ENCODE peak calls at places on chromosomes 12 and 14, in six cellular contexts. U, L, J, H, A and C are unnamed samples.
A peak's percentile ranks its signal among the peaks of the same experiment; 100 is the strongest.

GRCh38 chr12:65630555-65630954 is 193.7 kb upstream of the HMGA2 start:
- DNase-seq in U (no peak), L (no peak), J (peak; percentile 23), H (no peak), A (no peak), C (no peak)

GRCh38 chr14:56816575-56817391 is 6.5 kb upstream of the OTX2 start:
- DNase-seq in U (no peak), L (no peak), J (no peak), H (no peak), A (no peak), C (no peak)

GRCh38 chr12:124919646-124920352 is 5.3 kb upstream of the UBC start:
- DNase-seq in U (no peak), L (no peak), J (no peak), H (peak; percentile 47), A (no peak), C (no peak)

GRCh38 chr12:96193725-96194571 is at the start of gene ELK3:
- DNase-seq in U (peak; percentile 77), L (peak; percentile 46), J (peak; percentile 50), H (peak; percentile 58), A (peak; percentile 57), C (no peak)

GRCh38 chr14:100106661-100107112 is 41.5 kb downstream of the EVL start:
- DNase-seq in U (no peak), L (no peak), J (no peak), H (no peak), A (peak; percentile 20), C (peak; percentile 19)

GRCh38 chr12:6361834-6362233 is 13.5 kb downstream of the SCNN1A start:
- DNase-seq in U (no peak), L (no peak), J (no peak), H (peak; percentile 43), A (peak; percentile 63), C (no peak)

GRCh38 chr12:93325855-93326254 is 51.9 kb upstream of the NUDT4 start:
- DNase-seq in U (no peak), L (no peak), J (no peak), H (no peak), A (no peak), C (no peak)

GRCh38 chr12:13536219-13536910 is 339.8 kb downstream of the EMP1 start:
- DNase-seq in U (no peak), L (no peak), J (no peak), H (no peak), A (no peak), C (no peak)

GRCh38 chr12:10119072-10119471 is 10.9 kb downstream of the CLEC7A start:
- DNase-seq in U (no peak), L (no peak), J (no peak), H (no peak), A (no peak), C (no peak)

GRCh38 chr12:44876554-44877275 is 600 bp upstream of the NELL2 start:
- DNase-seq in U (peak; percentile 23), L (no peak), J (peak; percentile 70), H (peak; percentile 16), A (no peak), C (no peak)

GRCh38 chr14:63499701-63500250 is 43.4 kb downstream of the PPP2R5E start:
- DNase-seq in U (no peak), L (no peak), J (no peak), H (peak; percentile 24), A (peak; percentile 55), C (no peak)

GRCh38 chr14:64500088-64500487 is 3.5 kb downstream of the ZBTB25 start:
- DNase-seq in U (no peak), L (no peak), J (no peak), H (no peak), A (no peak), C (no peak)

GRCh38 chr14:85444685-85445084 is 85.3 kb upstream of the FLRT2 start:
- DNase-seq in U (no peak), L (no peak), J (no peak), H (no peak), A (no peak), C (no peak)

GRCh38 chr14:54450535-54450934 is 9.4 kb upstream of the CNIH1 start:
- DNase-seq in U (no peak), L (no peak), J (no peak), H (peak; percentile 35), A (no peak), C (no peak)

GRCh38 chr12:119410396-119410795 is 75.9 kb downstream of the CCDC60 start:
- DNase-seq in U (no peak), L (no peak), J (peak; percentile 28), H (no peak), A (no peak), C (no peak)

GRCh38 chr12:57609091-57609780 is 2.0 kb upstream of the ARHGEF25 start:
- DNase-seq in U (peak; percentile 45), L (no peak), J (no peak), H (no peak), A (no peak), C (no peak)

GRCh38 chr14:37081220-37081619 is 91.2 kb downstream of the SLC25A21 start:
- DNase-seq in U (no peak), L (no peak), J (no peak), H (no peak), A (no peak), C (no peak)

GRCh38 chr14:75562048-75562447 is 16.4 kb upstream of the FLVCR2 start:
- DNase-seq in U (no peak), L (no peak), J (no peak), H (peak; percentile 62), A (no peak), C (no peak)

GRCh38 chr12:48968004-48968403 is 3.5 kb downstream of the WNT10B start:
- DNase-seq in U (no peak), L (no peak), J (no peak), H (no peak), A (no peak), C (no peak)

GRCh38 chr12:44817687-44818086 is 58.4 kb downstream of the NELL2 start:
- DNase-seq in U (no peak), L (no peak), J (no peak), H (no peak), A (no peak), C (no peak)

GRCh38 chr12:34301251-34302130 is 279.2 kb downstream of the ALG10 start:
- DNase-seq in U (no peak), L (no peak), J (no peak), H (no peak), A (no peak), C (no peak)

GRCh38 chr14:53942970-53943750 is 13.5 kb downstream of the BMP4 start:
- DNase-seq in U (no peak), L (no peak), J (peak; percentile 40), H (no peak), A (no peak), C (no peak)

GRCh38 chr14:58755026-58755929 is 117.5 kb downstream of the DACT1 start:
- DNase-seq in U (no peak), L (peak; percentile 25), J (no peak), H (no peak), A (no peak), C (no peak)

GRCh38 chr12:38389581-38389980 is 73.0 kb downstream of the ALG10B start:
- DNase-seq in U (no peak), L (no peak), J (no peak), H (no peak), A (no peak), C (no peak)

GRCh38 chr12:124758266-124759200 is 105.1 kb downstream of the SCARB1 start:
- DNase-seq in U (no peak), L (no peak), J (no peak), H (no peak), A (no peak), C (no peak)

GRCh38 chr12:119749666-119750065 is 81.7 kb downstream of the PRKAB1 start:
- DNase-seq in U (no peak), L (no peak), J (no peak), H (no peak), A (no peak), C (no peak)

GRCh38 chr12:104493504-104493903 is 36.8 kb downstream of the CHST11 start:
- DNase-seq in U (no peak), L (no peak), J (no peak), H (no peak), A (no peak), C (no peak)

GRCh38 chr12:125081427-125081826 is 16.2 kb downstream of the AACS start:
- DNase-seq in U (no peak), L (no peak), J (no peak), H (no peak), A (no peak), C (no peak)

GRCh38 chr14:103679351-103679750 is 35.9 kb downstream of the XRCC3 start:
- DNase-seq in U (no peak), L (peak; percentile 10), J (peak; percentile 29), H (peak; percentile 55), A (peak; percentile 47), C (no peak)

GRCh38 chr14:49896956-49897355 is 4.1 kb downstream of the ARF6 start:
- DNase-seq in U (no peak), L (no peak), J (no peak), H (no peak), A (no peak), C (no peak)

GRCh38 chr12:120856980-120857379 is 47.2 kb downstream of the SPPL3 start:
- DNase-seq in U (no peak), L (no peak), J (peak; percentile 26), H (no peak), A (no peak), C (no peak)

GRCh38 chr12:14607561-14607960 is 39.9 kb upstream of the PLBD1 start:
- DNase-seq in U (no peak), L (no peak), J (no peak), H (no peak), A (no peak), C (no peak)

GRCh38 chr12:4355843-4356327 is 23.6 kb downstream of the FGF23 start:
- DNase-seq in U (peak; percentile 33), L (no peak), J (peak; percentile 77), H (peak; percentile 19), A (no peak), C (no peak)

DNA sequence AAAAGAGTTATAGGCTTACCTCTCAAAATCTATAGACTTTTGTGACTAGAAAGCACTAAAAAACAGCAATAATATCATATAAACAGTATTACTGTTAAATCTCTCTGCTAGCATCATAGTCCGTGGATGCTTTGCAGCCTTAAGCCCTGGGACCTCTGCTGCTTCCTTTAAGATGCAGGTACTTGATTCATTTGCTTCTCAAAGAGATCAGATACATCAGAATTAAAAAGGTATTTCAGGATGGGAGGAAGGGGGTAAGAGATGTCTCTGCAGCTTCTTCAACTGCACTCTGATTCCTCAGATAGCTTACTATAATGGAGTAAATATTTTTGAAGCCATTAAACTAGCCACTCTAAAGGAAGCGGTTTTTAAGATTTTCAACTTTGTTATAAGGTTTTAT is 49.3 kb downstream of the PAPLN start:
- DNase-seq in U (no peak), L (no peak), J (no peak), H (no peak), A (no peak), C (no peak)
- H3K4me3 ChIP-seq in U (no peak overlapping the region), L (no peak overlapping the region), J (no peak overlapping the region), H (no peak overlapping the region), A (no peak overlapping the region), C (no peak overlapping the region)

GRCh38 chr14:97412933-97413574 is 615.9 kb downstream of the VRK1 start:
- DNase-seq in U (no peak), L (no peak), J (no peak), H (no peak), A (no peak), C (no peak)
- H3K4me3 ChIP-seq in U (no peak overlapping the region), L (no peak overlapping the region), J (no peak overlapping the region), H (no peak overlapping the region), A (no peak overlapping the region), C (peak overlapping the region; percentile 24)

GRCh38 chr12:127126260-127126628 is 1140.7 kb upstream of the TMEM132C start:
- DNase-seq in U (no peak), L (no peak), J (no peak), H (no peak), A (no peak), C (no peak)
- H3K4me3 ChIP-seq in U (no peak overlapping the region), L (no peak overlapping the region), J (no peak overlapping the region), H (no peak overlapping the region), A (no peak overlapping the region), C (no peak overlapping the region)

GRCh38 chr12:122203301-122203967 is at the start of gene B3GNT4:
- DNase-seq in U (peak; percentile 83), L (peak; percentile 65), J (peak; percentile 82), H (peak; percentile 41), A (peak; percentile 18), C (peak; percentile 59)
- H3K4me3 ChIP-seq in U (peak within 1 kb of the TSS; percentile 45), L (peak within 1 kb of the TSS; percentile 34), J (peak within 1 kb of the TSS; percentile 67), H (no peak within 1 kb of the TSS), A (peak within 1 kb of the TSS; percentile 53), C (peak within 1 kb of the TSS; percentile 43)